ENCODE peak calls at places on chromosomes 12 and 14, in nine cellular contexts. One of them, this sample, is unnamed.

GRCh38 chr12:128823916-128824839 is at the start of gene SLC15A4:
- DNase-seq in omental fat pad: peak
- DNase-seq in stomach: peak
- DNase-seq in OCI-LY7: peak
- DNase-seq in GM12865: peak
- DNase-seq in activated B cell treated with CpG ODN at 0.5 μM for 24 hours: peak
- DNase-seq in cardiac muscle cell: peak
- DNase-seq in GM04504: peak
- DNase-seq in activated CD8-positive, alpha-beta memory T cell treated with anti-CD3 and anti-CD28 coated beads, Interleukin-2, amount 50 U/mL, for 4 hours: peak
- DNase-seq in this sample: peak

GRCh38 chr12:39070775-39071174 is 165.4 kb upstream of the CPNE8 start:
- DNase-seq in activated B cell treated with CpG ODN at 0.5 μM for 24 hours: no peak
- DNase-seq in omental fat pad: no peak
- DNase-seq in stomach: no peak
- DNase-seq in cardiac muscle cell: no peak
- DNase-seq in GM04504: no peak
- DNase-seq in GM12865: no peak
- DNase-seq in OCI-LY7: no peak
- DNase-seq in activated CD8-positive, alpha-beta memory T cell treated with anti-CD3 and anti-CD28 coated beads, Interleukin-2, amount 50 U/mL, for 4 hours: no peak
- DNase-seq in this sample: no peak

GRCh38 chr14:81550001-81550642 is 16.5 kb upstream of the SEL1L start:
- DNase-seq in OCI-LY7: no peak
- DNase-seq in activated B cell treated with CpG ODN at 0.5 μM for 24 hours: no peak
- DNase-seq in activated CD8-positive, alpha-beta memory T cell treated with anti-CD3 and anti-CD28 coated beads, Interleukin-2, amount 50 U/mL, for 4 hours: no peak
- DNase-seq in GM04504: no peak
- DNase-seq in GM12865: peak
- DNase-seq in stomach: no peak
- DNase-seq in omental fat pad: no peak
- DNase-seq in cardiac muscle cell: no peak
- DNase-seq in this sample: no peak

GRCh38 chr14:23569443-23570151 is 2.0 kb upstream of the AP1G2 start:
- DNase-seq in cardiac muscle cell: peak
- DNase-seq in activated B cell treated with CpG ODN at 0.5 μM for 24 hours: no peak
- DNase-seq in GM12865: peak
- DNase-seq in GM04504: no peak
- DNase-seq in OCI-LY7: no peak
- DNase-seq in activated CD8-positive, alpha-beta memory T cell treated with anti-CD3 and anti-CD28 coated beads, Interleukin-2, amount 50 U/mL, for 4 hours: no peak
- DNase-seq in stomach: no peak
- DNase-seq in omental fat pad: no peak
- DNase-seq in this sample: peak

GRCh38 chr14:78974691-78975090 is 804.5 kb downstream of the NRXN3 start:
- DNase-seq in activated B cell treated with CpG ODN at 0.5 μM for 24 hours: no peak
- DNase-seq in GM04504: no peak
- DNase-seq in stomach: no peak
- DNase-seq in cardiac muscle cell: peak
- DNase-seq in activated CD8-positive, alpha-beta memory T cell treated with anti-CD3 and anti-CD28 coated beads, Interleukin-2, amount 50 U/mL, for 4 hours: no peak
- DNase-seq in OCI-LY7: no peak
- DNase-seq in GM12865: no peak
- DNase-seq in omental fat pad: no peak
- DNase-seq in this sample: no peak

GRCh38 chr14:32898876-32899275 is 39.8 kb upstream of the NPAS3 start:
- DNase-seq in OCI-LY7: no peak
- DNase-seq in GM12865: peak
- DNase-seq in activated CD8-positive, alpha-beta memory T cell treated with anti-CD3 and anti-CD28 coated beads, Interleukin-2, amount 50 U/mL, for 4 hours: no peak
- DNase-seq in cardiac muscle cell: no peak
- DNase-seq in omental fat pad: no peak
- DNase-seq in activated B cell treated with CpG ODN at 0.5 μM for 24 hours: no peak
- DNase-seq in stomach: no peak
- DNase-seq in GM04504: no peak
- DNase-seq in this sample: no peak

GRCh38 chr12:74365178-74365964 is 172.3 kb upstream of the ATXN7L3B start:
- DNase-seq in OCI-LY7: peak
- DNase-seq in activated B cell treated with CpG ODN at 0.5 μM for 24 hours: no peak
- DNase-seq in cardiac muscle cell: peak
- DNase-seq in omental fat pad: no peak
- DNase-seq in GM12865: peak
- DNase-seq in stomach: no peak
- DNase-seq in GM04504: no peak
- DNase-seq in activated CD8-positive, alpha-beta memory T cell treated with anti-CD3 and anti-CD28 coated beads, Interleukin-2, amount 50 U/mL, for 4 hours: no peak
- DNase-seq in this sample: no peak

GRCh38 chr12:67068204-67068731 is 200.9 kb upstream of the CAND1 start:
- DNase-seq in omental fat pad: no peak
- DNase-seq in GM12865: no peak
- DNase-seq in GM04504: no peak
- DNase-seq in OCI-LY7: peak
- DNase-seq in activated CD8-positive, alpha-beta memory T cell treated with anti-CD3 and anti-CD28 coated beads, Interleukin-2, amount 50 U/mL, for 4 hours: no peak
- DNase-seq in stomach: no peak
- DNase-seq in cardiac muscle cell: no peak
- DNase-seq in activated B cell treated with CpG ODN at 0.5 μM for 24 hours: no peak
- DNase-seq in this sample: no peak

GRCh38 chr12:129887047-129887568 is 16.7 kb downstream of the TMEM132D start:
- DNase-seq in activated B cell treated with CpG ODN at 0.5 μM for 24 hours: no peak
- DNase-seq in omental fat pad: no peak
- DNase-seq in activated CD8-positive, alpha-beta memory T cell treated with anti-CD3 and anti-CD28 coated beads, Interleukin-2, amount 50 U/mL, for 4 hours: no peak
- DNase-seq in stomach: no peak
- DNase-seq in GM04504: no peak
- DNase-seq in OCI-LY7: no peak
- DNase-seq in GM12865: no peak
- DNase-seq in cardiac muscle cell: no peak
- DNase-seq in this sample: no peak

GRCh38 chr12:12896261-12896660 is 4.9 kb downstream of the GPRC5A start:
- DNase-seq in cardiac muscle cell: peak
- DNase-seq in stomach: no peak
- DNase-seq in OCI-LY7: no peak
- DNase-seq in GM12865: no peak
- DNase-seq in activated B cell treated with CpG ODN at 0.5 μM for 24 hours: no peak
- DNase-seq in omental fat pad: no peak
- DNase-seq in GM04504: peak
- DNase-seq in activated CD8-positive, alpha-beta memory T cell treated with anti-CD3 and anti-CD28 coated beads, Interleukin-2, amount 50 U/mL, for 4 hours: no peak
- DNase-seq in this sample: no peak

GRCh38 chr12:2229661-2230539 is 177.1 kb downstream of the CACNA1C start:
- DNase-seq in GM04504: no peak
- DNase-seq in omental fat pad: no peak
- DNase-seq in OCI-LY7: no peak
- DNase-seq in cardiac muscle cell: no peak
- DNase-seq in activated CD8-positive, alpha-beta memory T cell treated with anti-CD3 and anti-CD28 coated beads, Interleukin-2, amount 50 U/mL, for 4 hours: no peak
- DNase-seq in GM12865: no peak
- DNase-seq in stomach: no peak
- DNase-seq in activated B cell treated with CpG ODN at 0.5 μM for 24 hours: no peak
- DNase-seq in this sample: no peak

GRCh38 chr12:127489055-127489454 is 777.9 kb upstream of the TMEM132C start:
- DNase-seq in cardiac muscle cell: no peak
- DNase-seq in GM12865: no peak
- DNase-seq in stomach: peak
- DNase-seq in GM04504: no peak
- DNase-seq in omental fat pad: no peak
- DNase-seq in activated B cell treated with CpG ODN at 0.5 μM for 24 hours: no peak
- DNase-seq in activated CD8-positive, alpha-beta memory T cell treated with anti-CD3 and anti-CD28 coated beads, Interleukin-2, amount 50 U/mL, for 4 hours: no peak
- DNase-seq in OCI-LY7: no peak
- DNase-seq in this sample: no peak

GRCh38 chr14:50340045-50340444 is 27.9 kb downstream of the DMAC2L start:
- DNase-seq in GM12865: no peak
- DNase-seq in activated B cell treated with CpG ODN at 0.5 μM for 24 hours: no peak
- DNase-seq in GM04504: no peak
- DNase-seq in activated CD8-positive, alpha-beta memory T cell treated with anti-CD3 and anti-CD28 coated beads, Interleukin-2, amount 50 U/mL, for 4 hours: no peak
- DNase-seq in stomach: no peak
- DNase-seq in cardiac muscle cell: no peak
- DNase-seq in OCI-LY7: no peak
- DNase-seq in omental fat pad: no peak
- DNase-seq in this sample: no peak

GRCh38 chr12:112008918-112009317 is 4.0 kb downstream of the TMEM116 start:
- DNase-seq in GM04504: no peak
- DNase-seq in GM12865: no peak
- DNase-seq in stomach: no peak
- DNase-seq in activated B cell treated with CpG ODN at 0.5 μM for 24 hours: no peak
- DNase-seq in activated CD8-positive, alpha-beta memory T cell treated with anti-CD3 and anti-CD28 coated beads, Interleukin-2, amount 50 U/mL, for 4 hours: no peak
- DNase-seq in cardiac muscle cell: no peak
- DNase-seq in OCI-LY7: no peak
- DNase-seq in omental fat pad: no peak
- DNase-seq in this sample: no peak

GRCh38 chr14:75539562-75540478 is 17.6 kb downstream of the BATF start:
- DNase-seq in cardiac muscle cell: no peak
- DNase-seq in activated B cell treated with CpG ODN at 0.5 μM for 24 hours: no peak
- DNase-seq in GM04504: no peak
- DNase-seq in omental fat pad: no peak
- DNase-seq in activated CD8-positive, alpha-beta memory T cell treated with anti-CD3 and anti-CD28 coated beads, Interleukin-2, amount 50 U/mL, for 4 hours: no peak
- DNase-seq in GM12865: peak
- DNase-seq in stomach: no peak
- DNase-seq in OCI-LY7: no peak
- DNase-seq in this sample: no peak

GRCh38 chr12:110252716-110253115 is 28.3 kb upstream of the ATP2A2 start:
- DNase-seq in cardiac muscle cell: no peak
- DNase-seq in stomach: no peak
- DNase-seq in activated B cell treated with CpG ODN at 0.5 μM for 24 hours: no peak
- DNase-seq in GM12865: no peak
- DNase-seq in activated CD8-positive, alpha-beta memory T cell treated with anti-CD3 and anti-CD28 coated beads, Interleukin-2, amount 50 U/mL, for 4 hours: no peak
- DNase-seq in OCI-LY7: no peak
- DNase-seq in GM04504: no peak
- DNase-seq in omental fat pad: no peak
- DNase-seq in this sample: no peak

GRCh38 chr12:94151577-94151976 is 3.2 kb downstream of the PLXNC1 start:
- DNase-seq in activated B cell treated with CpG ODN at 0.5 μM for 24 hours: no peak
- DNase-seq in stomach: no peak
- DNase-seq in omental fat pad: no peak
- DNase-seq in GM04504: no peak
- DNase-seq in GM12865: no peak
- DNase-seq in cardiac muscle cell: no peak
- DNase-seq in OCI-LY7: no peak
- DNase-seq in activated CD8-positive, alpha-beta memory T cell treated with anti-CD3 and anti-CD28 coated beads, Interleukin-2, amount 50 U/mL, for 4 hours: no peak
- DNase-seq in this sample: no peak

GRCh38 chr12:91382081-91382543 is 199.5 kb upstream of the DCN start:
- DNase-seq in cardiac muscle cell: peak
- DNase-seq in GM04504: peak
- DNase-seq in OCI-LY7: peak
- DNase-seq in activated B cell treated with CpG ODN at 0.5 μM for 24 hours: peak
- DNase-seq in activated CD8-positive, alpha-beta memory T cell treated with anti-CD3 and anti-CD28 coated beads, Interleukin-2, amount 50 U/mL, for 4 hours: peak
- DNase-seq in stomach: peak
- DNase-seq in GM12865: peak
- DNase-seq in omental fat pad: peak
- DNase-seq in this sample: peak

GRCh38 chr14:76901171-76902055 is 75.2 kb downstream of the LRRC74A start:
- DNase-seq in GM04504: no peak
- DNase-seq in OCI-LY7: no peak
- DNase-seq in activated B cell treated with CpG ODN at 0.5 μM for 24 hours: no peak
- DNase-seq in stomach: no peak
- DNase-seq in cardiac muscle cell: no peak
- DNase-seq in activated CD8-positive, alpha-beta memory T cell treated with anti-CD3 and anti-CD28 coated beads, Interleukin-2, amount 50 U/mL, for 4 hours: no peak
- DNase-seq in GM12865: no peak
- DNase-seq in omental fat pad: no peak
- DNase-seq in this sample: no peak

GRCh38 chr14:90091393-90091792 is 29.6 kb downstream of the KCNK13 start:
- DNase-seq in omental fat pad: no peak
- DNase-seq in GM04504: no peak
- DNase-seq in cardiac muscle cell: peak
- DNase-seq in activated B cell treated with CpG ODN at 0.5 μM for 24 hours: no peak
- DNase-seq in GM12865: no peak
- DNase-seq in stomach: no peak
- DNase-seq in activated CD8-positive, alpha-beta memory T cell treated with anti-CD3 and anti-CD28 coated beads, Interleukin-2, amount 50 U/mL, for 4 hours: no peak
- DNase-seq in OCI-LY7: no peak
- DNase-seq in this sample: no peak

GRCh38 chr14:23127861-23128260 is 8.8 kb upstream of the CEBPE start:
- DNase-seq in OCI-LY7: no peak
- DNase-seq in activated CD8-positive, alpha-beta memory T cell treated with anti-CD3 and anti-CD28 coated beads, Interleukin-2, amount 50 U/mL, for 4 hours: no peak
- DNase-seq in GM04504: no peak
- DNase-seq in stomach: no peak
- DNase-seq in activated B cell treated with CpG ODN at 0.5 μM for 24 hours: no peak
- DNase-seq in omental fat pad: no peak
- DNase-seq in GM12865: no peak
- DNase-seq in cardiac muscle cell: no peak
- DNase-seq in this sample: no peak

GRCh38 chr12:89051065-89051677 is 301.1 kb downstream of the DUSP6 start:
- DNase-seq in GM12865: peak
- DNase-seq in GM04504: peak
- DNase-seq in OCI-LY7: peak
- DNase-seq in stomach: no peak
- DNase-seq in activated CD8-positive, alpha-beta memory T cell treated with anti-CD3 and anti-CD28 coated beads, Interleukin-2, amount 50 U/mL, for 4 hours: no peak
- DNase-seq in omental fat pad: no peak
- DNase-seq in activated B cell treated with CpG ODN at 0.5 μM for 24 hours: no peak
- DNase-seq in cardiac muscle cell: peak
- DNase-seq in this sample: no peak

GRCh38 chr14:103539056-103539825 is 10.2 kb downstream of the TRMT61A start:
- DNase-seq in GM04504: no peak
- DNase-seq in GM12865: no peak
- DNase-seq in stomach: no peak
- DNase-seq in cardiac muscle cell: no peak
- DNase-seq in OCI-LY7: peak
- DNase-seq in activated B cell treated with CpG ODN at 0.5 μM for 24 hours: no peak
- DNase-seq in activated CD8-positive, alpha-beta memory T cell treated with anti-CD3 and anti-CD28 coated beads, Interleukin-2, amount 50 U/mL, for 4 hours: no peak
- DNase-seq in omental fat pad: no peak
- DNase-seq in this sample: no peak

GRCh38 chr12:58166643-58167042 is 225.3 kb downstream of the ATP23 start:
- DNase-seq in cardiac muscle cell: no peak
- DNase-seq in OCI-LY7: no peak
- DNase-seq in activated CD8-positive, alpha-beta memory T cell treated with anti-CD3 and anti-CD28 coated beads, Interleukin-2, amount 50 U/mL, for 4 hours: no peak
- DNase-seq in stomach: no peak
- DNase-seq in GM04504: no peak
- DNase-seq in GM12865: no peak
- DNase-seq in omental fat pad: no peak
- DNase-seq in activated B cell treated with CpG ODN at 0.5 μM for 24 hours: no peak
- DNase-seq in this sample: no peak

GRCh38 chr12:49389092-49389703 is 21.9 kb downstream of the SPATS2 start:
- DNase-seq in omental fat pad: no peak
- DNase-seq in stomach: peak
- DNase-seq in activated CD8-positive, alpha-beta memory T cell treated with anti-CD3 and anti-CD28 coated beads, Interleukin-2, amount 50 U/mL, for 4 hours: peak
- DNase-seq in cardiac muscle cell: no peak
- DNase-seq in GM04504: no peak
- DNase-seq in GM12865: no peak
- DNase-seq in OCI-LY7: no peak
- DNase-seq in activated B cell treated with CpG ODN at 0.5 μM for 24 hours: peak
- DNase-seq in this sample: no peak

GRCh38 chr14:22668417-22668816 is 24.3 kb upstream of the OR6J1 start:
- DNase-seq in cardiac muscle cell: peak
- DNase-seq in omental fat pad: no peak
- DNase-seq in GM04504: no peak
- DNase-seq in stomach: no peak
- DNase-seq in activated CD8-positive, alpha-beta memory T cell treated with anti-CD3 and anti-CD28 coated beads, Interleukin-2, amount 50 U/mL, for 4 hours: no peak
- DNase-seq in OCI-LY7: no peak
- DNase-seq in activated B cell treated with CpG ODN at 0.5 μM for 24 hours: no peak
- DNase-seq in GM12865: peak
- DNase-seq in this sample: no peak

GRCh38 chr12:88579572-88579940 is 715 bp downstream of the KITLG start:
- DNase-seq in stomach: peak
- DNase-seq in OCI-LY7: no peak
- DNase-seq in activated CD8-positive, alpha-beta memory T cell treated with anti-CD3 and anti-CD28 coated beads, Interleukin-2, amount 50 U/mL, for 4 hours: no peak
- DNase-seq in omental fat pad: no peak
- DNase-seq in activated B cell treated with CpG ODN at 0.5 μM for 24 hours: no peak
- DNase-seq in cardiac muscle cell: peak
- DNase-seq in GM12865: peak
- DNase-seq in GM04504: no peak
- DNase-seq in this sample: no peak

GRCh38 chr14:59301354-59301753 is 112.9 kb downstream of the DAAM1 start:
- DNase-seq in OCI-LY7: peak
- DNase-seq in GM12865: peak
- DNase-seq in GM04504: no peak
- DNase-seq in activated B cell treated with CpG ODN at 0.5 μM for 24 hours: no peak
- DNase-seq in activated CD8-positive, alpha-beta memory T cell treated with anti-CD3 and anti-CD28 coated beads, Interleukin-2, amount 50 U/mL, for 4 hours: no peak
- DNase-seq in omental fat pad: no peak
- DNase-seq in stomach: no peak
- DNase-seq in cardiac muscle cell: no peak
- DNase-seq in this sample: no peak

GRCh38 chr14:59632381-59632780 is 55.8 kb upstream of the CCDC175 start:
- DNase-seq in OCI-LY7: peak
- DNase-seq in activated CD8-positive, alpha-beta memory T cell treated with anti-CD3 and anti-CD28 coated beads, Interleukin-2, amount 50 U/mL, for 4 hours: no peak
- DNase-seq in cardiac muscle cell: peak
- DNase-seq in GM04504: no peak
- DNase-seq in GM12865: peak
- DNase-seq in omental fat pad: no peak
- DNase-seq in stomach: peak
- DNase-seq in activated B cell treated with CpG ODN at 0.5 μM for 24 hours: no peak
- DNase-seq in this sample: no peak

GRCh38 chr12:65968359-65968758 is 144.1 kb downstream of the HMGA2 start:
- DNase-seq in stomach: no peak
- DNase-seq in activated CD8-positive, alpha-beta memory T cell treated with anti-CD3 and anti-CD28 coated beads, Interleukin-2, amount 50 U/mL, for 4 hours: no peak
- DNase-seq in omental fat pad: no peak
- DNase-seq in cardiac muscle cell: peak
- DNase-seq in GM04504: no peak
- DNase-seq in activated B cell treated with CpG ODN at 0.5 μM for 24 hours: no peak
- DNase-seq in OCI-LY7: no peak
- DNase-seq in GM12865: no peak
- DNase-seq in this sample: no peak

GRCh38 chr14:26180221-26180620 is 417.6 kb downstream of the NOVA1 start:
- DNase-seq in stomach: no peak
- DNase-seq in GM12865: no peak
- DNase-seq in omental fat pad: no peak
- DNase-seq in cardiac muscle cell: no peak
- DNase-seq in OCI-LY7: no peak
- DNase-seq in activated CD8-positive, alpha-beta memory T cell treated with anti-CD3 and anti-CD28 coated beads, Interleukin-2, amount 50 U/mL, for 4 hours: no peak
- DNase-seq in GM04504: no peak
- DNase-seq in activated B cell treated with CpG ODN at 0.5 μM for 24 hours: no peak
- DNase-seq in this sample: no peak

This sample was measured in suprapubic skin.